ENCODE peak calls at places on chromosome 4, in four cellular contexts. O, D, M and A are unnamed samples. For H3K4me1, the result is how much of the 10 kb centered on the place peaks cover.

GRCh38 chr4:47031713-47032404 is 492 bp downstream of the GABRB1 start:
- DNase-seq in D (peak), O (no peak), M (peak), A (peak)

GRCh38 chr4:16897991-16898827 is at the start of gene LDB2:
- DNase-seq in M (peak), D (peak), O (no peak), A (peak)

GRCh38 chr4:56611501-56611900 is 69.6 kb downstream of the HOPX start:
- DNase-seq in D (no peak), M (no peak), O (no peak), A (no peak)

GRCh38 chr4:142818009-142818408 is 28.1 kb downstream of the INPP4B start:
- DNase-seq in D (no peak), M (no peak), O (no peak), A (no peak)

GRCh38 chr4:147582386-147583077 is 34.7 kb upstream of the TMEM184C start:
- DNase-seq in D (no peak), M (no peak), O (peak), A (no peak)

GRCh38 chr4:120893314-120893713 is 29.2 kb downstream of the PRDM5 start:
- DNase-seq in M (no peak), O (no peak), D (no peak), A (no peak)

GRCh38 chr4:123564758-123565346 is 168.3 kb downstream of the SPRY1 start:
- DNase-seq in O (peak), M (peak), D (peak), A (peak)

GRCh38 chr4:154506253-154506652 is 14.7 kb upstream of the DCHS2 start:
- DNase-seq in O (peak), M (peak), D (no peak), A (peak)

GRCh38 chr4:156941940-156942548 is 29.6 kb downstream of the PDGFC start:
- DNase-seq in M (peak), O (peak), D (peak), A (peak)

GRCh38 chr4:184398741-184399504 is 75.4 kb downstream of the IRF2 start:
- DNase-seq in D (no peak), O (no peak), M (no peak), A (no peak)

GRCh38 chr4:126794363-126794762 is 838.4 kb upstream of the INTU start:
- DNase-seq in M (no peak), O (peak), D (no peak), A (peak)

GRCh38 chr4:113846433-113846832 is 84.9 kb upstream of the CAMK2D start:
- DNase-seq in O (no peak), M (no peak), D (no peak), A (no peak)

GRCh38 chr4:128228778-128229457 is 58.7 kb downstream of the PGRMC2 start:
- DNase-seq in M (no peak), D (no peak), O (no peak), A (no peak)

GRCh38 chr4:17981063-17981462 is 40.5 kb downstream of the LCORL start:
- DNase-seq in M (no peak), D (no peak), O (no peak), A (peak)

GRCh38 chr4:143023519-143023918 is 161.2 kb upstream of the USP38 start:
- DNase-seq in M (no peak), O (no peak), D (no peak), A (no peak)

GRCh38 chr4:16721618-16722291 is 176.7 kb downstream of the LDB2 start:
- DNase-seq in D (no peak), O (no peak), M (peak), A (no peak)

GRCh38 chr4:108849611-108850406 is 87.0 kb upstream of the ETNPPL start:
- DNase-seq in O (no peak), M (peak), D (no peak), A (peak)

GRCh38 chr4:147768113-147768512 is 36.2 kb downstream of the ARHGAP10 start:
- DNase-seq in D (no peak), M (peak), O (peak), A (no peak)

GRCh38 chr4:97252615-97253154 is 890.6 kb downstream of the STPG2 start:
- DNase-seq in O (no peak), D (no peak), M (no peak), A (no peak)

GRCh38 chr4:153750197-153750817 is 9.5 kb downstream of the RNF175 start:
- DNase-seq in O (peak), D (peak), M (peak), A (peak)

GRCh38 chr4:57442834-57443291 is 332.7 kb upstream of the IGFBP7 start:
- DNase-seq in O (peak), M (peak), D (peak), A (peak)

GRCh38 chr4:152972821-152973613 is 36.9 kb downstream of the FHDC1 start:
- DNase-seq in M (no peak), O (no peak), D (no peak), A (peak)

GRCh38 chr4:152045781-152046571 is 285.2 kb upstream of the GATB start:
- DNase-seq in M (peak), D (peak), O (peak), A (peak)

GRCh38 chr4:101104264-101105052 is 242.9 kb downstream of the PPP3CA start:
- DNase-seq in D (no peak), M (no peak), O (no peak), A (no peak)

GRCh38 chr4:6996481-6996880 is 46.7 kb upstream of the TADA2B start:
- DNase-seq in O (no peak), M (no peak), D (no peak), A (no peak)

GRCh38 chr4:157204634-157205244 is 15.8 kb upstream of the GRIA2 start:
- DNase-seq in M (peak), D (no peak), O (peak), A (peak)

GRCh38 chr4:152996101-152996500 is 60.0 kb downstream of the FHDC1 start:
- DNase-seq in D (no peak), M (no peak), O (no peak), A (peak)

GRCh38 chr4:150769845-150770244 is 187.9 kb downstream of the MAB21L2 start:
- DNase-seq in D (no peak), M (no peak), O (no peak), A (no peak)

DNA sequence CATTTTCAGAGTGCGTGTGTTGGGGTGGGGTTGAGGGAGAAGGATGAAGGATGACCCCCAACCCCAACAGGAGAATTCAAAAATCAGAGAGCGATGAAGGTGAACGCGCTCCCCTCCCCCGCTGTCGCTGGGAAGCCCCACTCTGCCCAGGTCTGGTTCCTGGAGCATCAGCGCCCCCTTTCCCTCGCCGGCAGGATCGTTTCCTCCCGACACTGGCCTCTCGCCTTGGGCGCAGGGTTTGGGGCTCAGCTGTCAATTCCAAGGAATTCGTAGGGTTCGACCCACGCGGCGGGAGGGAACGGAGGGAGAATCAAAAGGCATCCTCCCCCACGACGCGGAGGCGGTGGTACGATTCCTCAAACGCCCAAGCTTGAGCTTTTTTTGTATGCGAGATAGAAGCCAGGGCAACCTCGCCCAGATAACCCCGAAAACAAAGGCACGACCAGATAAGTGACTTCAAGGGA is 997 bp upstream of the PDGFRA start:
- DNase-seq in M (peak), O (peak), D (peak), A (peak)
- H3K4me1 ChIP-seq in M (under half), O (under half), D (under half), A (under half)

GRCh38 chr4:38656111-38656510 is 7.9 kb upstream of the KLF3 start:
- DNase-seq in M (no peak), O (no peak), D (no peak), A (no peak)
- H3K4me1 ChIP-seq in M (under half), O (under half), D (under half), A (under half)

DNA sequence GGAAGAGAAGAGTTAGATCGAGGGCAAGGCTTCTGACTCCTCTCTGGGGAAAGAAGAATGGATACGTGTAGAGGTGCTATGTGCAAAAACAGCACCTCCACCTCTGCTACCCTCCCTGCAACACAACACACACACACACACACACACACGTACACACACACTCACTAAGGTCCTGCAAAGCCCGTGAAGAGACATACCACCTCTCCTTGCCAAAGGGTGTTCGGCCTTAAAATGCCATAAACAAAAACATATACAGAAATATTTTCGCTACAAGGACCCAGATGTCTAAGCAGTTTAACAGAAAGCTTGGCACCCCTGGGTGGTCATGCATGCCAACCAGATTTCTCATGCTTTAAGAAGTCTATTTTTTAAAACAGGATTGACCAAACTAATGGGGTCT is 1.5 kb downstream of the TIFA start:
- DNase-seq in D (no peak), M (no peak), O (no peak), A (no peak)
- H3K4me1 ChIP-seq in D (under half), M (under half), O (under half), A (under half)

GRCh38 chr4:173194175-173194574 is 25.6 kb downstream of the GALNT7 start:
- DNase-seq in M (no peak), D (no peak), O (no peak), A (no peak)
- H3K4me1 ChIP-seq in M (under half), D (under half), O (under half), A (under half)

DNA sequence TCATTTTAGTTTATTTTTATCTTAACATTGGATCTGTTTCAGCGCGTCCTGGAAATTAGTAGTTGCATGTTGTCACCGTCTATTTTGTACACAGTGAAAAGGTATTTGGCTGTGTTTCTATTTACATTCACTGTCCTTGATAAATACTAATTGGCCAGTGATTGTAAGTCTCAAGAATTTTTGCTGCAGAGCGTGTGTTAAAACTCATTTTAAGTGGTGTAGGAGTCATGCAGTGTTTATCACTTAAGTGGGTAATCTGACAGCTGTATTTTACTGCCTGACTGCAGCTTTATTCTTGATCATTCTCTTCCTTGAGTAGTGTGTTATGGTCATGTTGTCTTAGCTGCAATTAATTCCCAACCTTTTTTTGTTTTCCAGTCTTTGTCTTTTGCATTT is 9.8 kb downstream of the GUCY1A1 start:
- DNase-seq in D (no peak), M (no peak), O (no peak), A (peak)
- H3K4me1 ChIP-seq in D (under half), M (under half), O (under half), A (half or more)

GRCh38 chr4:1654216-1654945 is 29.7 kb downstream of the FAM53A start:
- DNase-seq in M (no peak), O (no peak), D (no peak), A (peak)
- H3K4me1 ChIP-seq in M (under half), O (under half), D (under half), A (under half)